ENCODE peak calls at places on chromosomes 3 and 15, in five cellular contexts. F is GM20000; J is NCI-H1092; A is activated CD4-positive, CD25-positive, alpha-beta regulatory T cell treated with anti-CD3 and anti-CD28 coated beads, Interleukin-2, amount 50 U/mL, for 16 hours; M is activated CD8-positive, alpha-beta memory T cell treated with anti-CD3 and anti-CD28 coated beads for 24 hours. Z is an unnamed sample.

GRCh38 chr15:74278269-74278668 is 42.1 kb downstream of the CCDC33 start:
- DNase-seq in J (no peak), F (no peak), A (no peak), M (no peak), Z (no peak)

GRCh38 chr3:124965413-124965812 is 30.9 kb upstream of the MUC13 start:
- DNase-seq in A (no peak), F (no peak), M (no peak), J (no peak), Z (no peak)

GRCh38 chr3:76826915-76827314 is 213.0 kb upstream of the ROBO2 start:
- DNase-seq in J (peak), F (no peak), M (no peak), A (no peak), Z (no peak)

GRCh38 chr3:188294823-188295487 is 141.0 kb downstream of the LPP start:
- DNase-seq in J (no peak), F (no peak), M (no peak), A (no peak), Z (peak)

GRCh38 chr3:28173831-28174230 is 67.6 kb upstream of the CMC1 start:
- DNase-seq in A (no peak), M (no peak), F (no peak), J (no peak), Z (no peak)

GRCh38 chr3:111210866-111211564 is 139.4 kb downstream of the NECTIN3 start:
- DNase-seq in F (no peak), J (no peak), A (no peak), M (no peak), Z (no peak)

GRCh38 chr15:80549712-80550111 is 145.4 kb upstream of the ABHD17C start:
- DNase-seq in A (no peak), J (no peak), F (no peak), M (no peak), Z (no peak)

GRCh38 chr3:175432338-175433025 is 573.3 kb downstream of the NAALADL2 start:
- DNase-seq in M (no peak), J (no peak), F (no peak), A (no peak), Z (no peak)

GRCh38 chr3:10551821-10552630 is 46.6 kb upstream of the ATP2B2 start:
- DNase-seq in M (peak), A (peak), J (no peak), F (no peak), Z (no peak)

GRCh38 chr3:46926447-46926846 is 48.9 kb downstream of the PTH1R start:
- DNase-seq in A (no peak), F (no peak), M (no peak), J (no peak), Z (no peak)

GRCh38 chr3:123750659-123751420 is 133.3 kb downstream of the MYLK start:
- DNase-seq in A (no peak), F (no peak), J (no peak), M (no peak), Z (no peak)